ENCODE peak calls at places on chromosomes 11 and 22, in eight cellular contexts. V is adrenal gland, G is substantia nigra, A is cardiac muscle cell, N is stomach, U is psoas muscle, B is lung, M is right cardiac atrium. L is an unnamed sample.

GRCh38 chr11:70506986-70507385 is 108.7 kb downstream of the CTTN start:
- DNase-seq in A (no peak), M (peak), U (no peak), N (no peak), V (no peak), G (no peak), B (no peak), L (no peak)

GRCh38 chr11:12070446-12071267 is 39.7 kb upstream of the MICAL2 start:
- DNase-seq in M (no peak), G (no peak), A (no peak), B (no peak), N (no peak), U (peak), V (no peak), L (no peak)

GRCh38 chr22:30733081-30733680 is 38.5 kb downstream of the OSBP2 start:
- DNase-seq in G (no peak), A (peak), U (no peak), V (no peak), N (no peak), M (no peak), B (no peak), L (no peak)

GRCh38 chr11:116309446-116309845 is 463.3 kb downstream of the BUD13 start:
- DNase-seq in M (no peak), U (no peak), N (no peak), G (no peak), A (no peak), V (no peak), B (no peak), L (no peak)

GRCh38 chr11:111910637-111911562 is 670 bp downstream of the CRYAB start:
- DNase-seq in B (no peak), N (no peak), U (no peak), A (no peak), M (peak), V (no peak), G (peak), L (no peak)

GRCh38 chr22:43231724-43232034 is 44.7 kb upstream of the TTLL12 start:
- DNase-seq in U (no peak), B (no peak), A (no peak), G (no peak), N (no peak), M (no peak), V (no peak), L (no peak)

GRCh38 chr22:50606126-50606525 is 5.5 kb downstream of the MAPK8IP2 start:
- DNase-seq in G (no peak), U (no peak), B (no peak), A (peak), N (no peak), M (peak), V (no peak), L (no peak)

GRCh38 chr11:2298795-2299747 is 2.6 kb downstream of the C11orf21 start:
- DNase-seq in V (no peak), G (no peak), U (no peak), M (no peak), A (peak), B (peak), N (peak), L (no peak)

GRCh38 chr11:101262995-101263394 is 133.4 kb upstream of the PGR start:
- DNase-seq in A (no peak), M (no peak), B (no peak), G (no peak), V (no peak), N (no peak), U (no peak), L (no peak)

GRCh38 chr11:119807841-119808240 is 78.8 kb upstream of the NECTIN1 start:
- DNase-seq in N (no peak), V (no peak), M (no peak), U (no peak), B (no peak), G (no peak), A (no peak), L (no peak)

GRCh38 chr11:110323786-110324185 is 27.4 kb upstream of the RDX start:
- DNase-seq in G (no peak), M (no peak), U (no peak), V (no peak), A (no peak), N (no peak), B (no peak), L (no peak)

GRCh38 chr22:21951931-21952465 is 650 bp downstream of the PPM1F start:
- DNase-seq in N (peak), V (peak), A (peak), G (no peak), U (peak), B (no peak), M (peak), L (no peak)

GRCh38 chr11:76756341-76756771 is 26.8 kb upstream of the TSKU start:
- DNase-seq in G (no peak), M (peak), U (no peak), A (no peak), B (no peak), V (no peak), N (no peak), L (no peak)

GRCh38 chr11:122028561-122028960 is 87.5 kb downstream of the BLID start:
- DNase-seq in B (no peak), N (no peak), G (no peak), U (no peak), M (no peak), V (no peak), A (no peak), L (no peak)

GRCh38 chr11:29040489-29040888 is 932.3 kb downstream of the METTL15 start:
- DNase-seq in B (no peak), N (no peak), G (no peak), A (no peak), V (no peak), U (no peak), M (no peak), L (no peak)

GRCh38 chr11:69002101-69002742 is 10.8 kb downstream of the MRGPRF start:
- DNase-seq in N (no peak), M (no peak), B (no peak), U (no peak), A (no peak), G (no peak), V (no peak), L (no peak)

GRCh38 chr22:40120783-40121182 is 56.9 kb upstream of the TNRC6B start:
- DNase-seq in V (peak), B (no peak), U (no peak), G (no peak), N (no peak), A (no peak), M (no peak), L (no peak)
- H3K27ac ChIP-seq in V (no peak), B (peak), U (peak), G (no peak), N (no peak), A (peak), M (no peak), L (no peak)

GRCh38 chr11:45148276-45148675 is 1.8 kb downstream of the PRDM11 start:
- DNase-seq in N (no peak), M (no peak), B (no peak), G (no peak), U (no peak), A (no peak), V (no peak), L (no peak)

GRCh38 chr11:45147871-45148270 is 1.4 kb downstream of the PRDM11 start:
- DNase-seq in B (peak), U (no peak), G (no peak), A (no peak), N (peak), M (no peak), V (no peak), L (peak)

GRCh38 chr11:45145421-45146071 is 893 bp upstream of the PRDM11 start:
- DNase-seq in B (peak), G (no peak), V (peak), M (peak), A (peak), U (peak), N (peak), L (no peak)

GRCh38 chr11:45146072-45147016 is at the start of gene PRDM11:
- DNase-seq in N (peak), U (peak), G (peak), A (peak), M (peak), V (peak), B (peak), L (peak)

DNA sequence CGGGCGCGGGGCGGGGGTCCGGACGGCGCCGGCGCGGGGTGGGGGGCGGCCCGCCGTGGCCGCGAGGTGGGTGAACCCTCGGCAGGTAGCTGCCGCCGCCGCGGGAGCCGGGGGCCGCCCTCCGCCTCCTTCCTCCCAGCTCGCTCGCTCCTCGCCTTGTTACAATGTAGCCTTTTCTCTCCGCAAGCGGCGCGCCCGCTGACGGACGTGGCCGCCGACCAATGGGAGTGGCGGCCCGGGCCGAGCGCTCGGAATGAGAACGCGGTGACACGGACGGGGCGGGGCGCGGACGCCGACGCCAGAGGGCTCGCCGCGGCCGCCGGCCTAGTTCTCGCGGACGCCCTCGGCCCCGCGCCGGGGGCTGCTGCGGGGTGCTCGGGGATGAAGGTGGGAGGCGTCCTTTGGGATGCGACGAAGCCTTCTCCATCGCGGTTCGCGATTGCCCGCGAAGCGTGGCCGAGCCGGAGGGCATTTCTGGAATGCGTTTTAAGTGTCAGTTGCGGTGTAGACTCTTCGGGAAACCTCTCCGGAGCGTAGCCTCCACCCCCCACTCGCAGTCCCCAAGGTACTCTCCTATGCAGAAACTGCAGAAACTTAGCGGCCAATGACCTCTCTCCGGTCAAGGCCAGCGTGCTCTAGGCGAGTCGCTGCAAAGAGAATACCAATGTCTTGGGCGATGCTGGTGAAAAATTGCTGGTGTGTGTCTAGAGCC is 734 bp downstream of the PRDM11 start:
- DNase-seq in N (peak), A (peak), M (peak), V (peak), B (peak), G (peak), U (peak), L (peak)
- H3K27ac ChIP-seq in N (peak), A (peak), M (peak), V (peak), B (peak), G (peak), U (peak), L (peak)

GRCh38 chr22:25146311-25146710 is 53.3 kb upstream of the CRYBB3 start:
- DNase-seq in N (no peak), B (no peak), A (no peak), G (no peak), M (no peak), V (no peak), U (no peak), L (no peak)
- H3K27ac ChIP-seq in N (peak), B (no peak), A (no peak), G (no peak), M (no peak), V (no peak), U (no peak), L (no peak)

DNA sequence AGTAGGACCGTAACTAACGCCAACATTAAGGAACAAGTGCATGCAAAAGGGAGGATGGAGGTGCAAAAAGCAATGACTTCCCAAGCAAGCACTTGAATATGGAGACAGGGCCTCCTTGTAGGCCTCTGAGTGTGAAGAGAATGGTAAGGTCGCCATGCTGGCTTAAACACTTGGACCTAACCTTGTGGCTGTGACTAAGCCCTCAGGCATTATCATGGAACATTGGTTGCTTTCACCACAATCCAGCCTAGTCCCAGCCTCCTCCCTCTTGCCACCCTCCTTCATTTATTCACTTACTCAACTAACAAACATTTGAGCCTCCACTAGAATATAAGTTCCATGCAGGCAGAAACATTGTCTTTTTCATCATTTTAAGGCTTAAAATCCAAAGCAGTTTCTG is 11.9 kb upstream of the SYTL2 start:
- DNase-seq in M (no peak), V (no peak), G (no peak), B (no peak), U (no peak), N (no peak), A (peak), L (no peak)
- H3K27ac ChIP-seq in M (no peak), V (no peak), G (no peak), B (no peak), U (no peak), N (no peak), A (no peak), L (no peak)

DNA sequence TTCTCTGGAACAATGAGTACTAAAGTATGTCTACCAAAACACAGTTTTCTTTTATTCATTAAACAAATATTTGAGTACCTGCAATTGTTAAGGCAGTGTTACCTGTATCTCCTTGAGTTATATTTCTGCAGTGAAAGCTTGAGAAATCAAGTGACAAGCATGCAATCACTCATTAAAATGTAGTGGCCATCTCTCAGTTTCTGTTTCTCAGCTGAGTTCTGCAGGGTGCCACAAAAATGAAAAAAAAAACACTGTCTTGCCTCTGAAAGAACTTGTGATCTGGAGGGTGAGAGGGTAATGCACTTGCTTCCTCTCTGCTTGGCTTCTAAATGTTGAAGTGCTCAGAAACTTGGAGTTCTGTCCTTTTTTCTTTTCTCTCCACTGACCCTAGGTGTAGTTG is 6.8 kb downstream of the QSER1 start:
- DNase-seq in G (no peak), V (no peak), U (no peak), M (no peak), A (no peak), B (no peak), N (no peak), L (no peak)
- H3K27ac ChIP-seq in G (no peak), V (no peak), U (no peak), M (no peak), A (no peak), B (no peak), N (no peak), L (no peak)

GRCh38 chr22:23685205-23685784 is 5.5 kb upstream of the RGL4 start:
- DNase-seq in B (no peak), G (no peak), M (no peak), U (peak), A (peak), V (no peak), N (peak), L (no peak)
- H3K27ac ChIP-seq in B (no peak), G (no peak), M (no peak), U (peak), A (no peak), V (no peak), N (no peak), L (no peak)